ENCODE peak calls at places on chromosomes 12 and 14, in nine cellular contexts. D is NCI-H345, E is HFFc6, K is uterus, B is head of caudate nucleus, S is coronary artery, A is sciatic nerve, H is M059J, Y is KG1. U is an unnamed sample.
A peak's percentile ranks its signal among the peaks of the same experiment; 100 is the strongest.

GRCh38 chr12:59695379-59695778 is 99.5 kb downstream of the SLC16A7 start:
- DNase-seq in D (no peak), E (peak; percentile 76), K (no peak), B (no peak), S (no peak), A (no peak), H (peak; percentile 51), Y (no peak), U (no peak)

GRCh38 chr14:69726761-69727511 is 40.0 kb upstream of the SRSF5 start:
- DNase-seq in D (peak; percentile 66), E (peak; percentile 38), K (peak; percentile 77), B (peak; percentile 92), S (peak; percentile 87), A (peak; percentile 93), H (peak; percentile 60), Y (peak; percentile 71), U (no peak)

GRCh38 chr14:96702831-96703230 is 94.4 kb upstream of the VRK1 start:
- DNase-seq in D (no peak), E (no peak), K (no peak), B (no peak), S (no peak), A (no peak), H (no peak), Y (no peak), U (no peak)

GRCh38 chr14:76257842-76258397 is 106.2 kb downstream of the GPATCH2L start:
- DNase-seq in D (no peak), E (no peak), K (no peak), B (no peak), S (no peak), A (no peak), H (no peak), Y (no peak), U (no peak)

GRCh38 chr12:132619301-132620112 is 931 bp downstream of the P2RX2 start:
- DNase-seq in D (no peak), E (no peak), K (no peak), B (no peak), S (peak; percentile 50), A (no peak), H (no peak), Y (no peak), U (no peak)

GRCh38 chr14:24337824-24338175 is 2.0 kb downstream of the RIPK3 start:
- DNase-seq in D (no peak), E (no peak), K (no peak), B (no peak), S (no peak), A (no peak), H (no peak), Y (no peak), U (no peak)

GRCh38 chr12:39611818-39612217 is 7.8 kb downstream of the ABCD2 start:
- DNase-seq in D (no peak), E (no peak), K (no peak), B (no peak), S (no peak), A (no peak), H (no peak), Y (no peak), U (no peak)

GRCh38 chr12:795305-795704 is 42.9 kb downstream of the WNK1 start:
- DNase-seq in D (no peak), E (no peak), K (no peak), B (no peak), S (no peak), A (no peak), H (peak; percentile 14), Y (no peak), U (no peak)

GRCh38 chr14:87869619-87870583 is 123.1 kb downstream of the GALC start:
- DNase-seq in D (no peak), E (peak; percentile 74), K (peak; percentile 29), B (peak; percentile 56), S (no peak), A (no peak), H (peak; percentile 48), Y (no peak), U (no peak)

GRCh38 chr12:6937481-6938352 is 5.9 kb upstream of the RNU7-1 start:
- DNase-seq in D (peak; percentile 97), E (peak; percentile 90), K (peak; percentile 93), B (peak; percentile 98), S (peak; percentile 95), A (peak; percentile 94), H (peak; percentile 88), Y (peak; percentile 92), U (peak; percentile 77)

GRCh38 chr12:4421590-4422031 is 24.0 kb downstream of the FGF6 start:
- DNase-seq in D (peak; percentile 60), E (peak; percentile 28), K (no peak), B (no peak), S (no peak), A (no peak), H (peak; percentile 36), Y (no peak), U (no peak)

GRCh38 chr14:96086574-96087077 is 47.5 kb downstream of the C14orf132 start:
- DNase-seq in D (no peak), E (peak; percentile 47), K (no peak), B (no peak), S (no peak), A (peak; percentile 51), H (peak; percentile 64), Y (no peak), U (no peak)

GRCh38 chr14:72550513-72550912 is 343.4 kb downstream of the DPF3 start:
- DNase-seq in D (no peak), E (no peak), K (no peak), B (no peak), S (no peak), A (no peak), H (no peak), Y (no peak), U (no peak)

GRCh38 chr14:89576960-89577359 is 159.9 kb upstream of the FOXN3 start:
- DNase-seq in D (no peak), E (no peak), K (no peak), B (peak; percentile 29), S (no peak), A (no peak), H (no peak), Y (no peak), U (no peak)

GRCh38 chr12:95215925-95216324 is 1.3 kb downstream of the FGD6 start:
- DNase-seq in D (no peak), E (peak; percentile 26), K (no peak), B (no peak), S (no peak), A (no peak), H (peak; percentile 57), Y (no peak), U (no peak)

GRCh38 chr12:452667-453210 is 7.0 kb upstream of the B4GALNT3 start:
- DNase-seq in D (no peak), E (no peak), K (no peak), B (no peak), S (no peak), A (peak; percentile 66), H (no peak), Y (no peak), U (no peak)

GRCh38 chr12:67241482-67241881 is 27.7 kb upstream of the CAND1 start:
- DNase-seq in D (no peak), E (peak; percentile 9), K (no peak), B (no peak), S (no peak), A (no peak), H (peak; percentile 9), Y (no peak), U (no peak)

GRCh38 chr12:89210277-89210676 is 142.0 kb downstream of the DUSP6 start:
- DNase-seq in D (no peak), E (no peak), K (no peak), B (no peak), S (no peak), A (no peak), H (no peak), Y (no peak), U (no peak)

GRCh38 chr12:66063976-66064375 is 66.6 kb downstream of the LLPH start:
- DNase-seq in D (no peak), E (no peak), K (no peak), B (no peak), S (no peak), A (no peak), H (no peak), Y (no peak), U (no peak)

GRCh38 chr14:102723650-102724049 is 53.6 kb upstream of the TRAF3 start:
- DNase-seq in D (no peak), E (no peak), K (no peak), B (peak; percentile 62), S (no peak), A (no peak), H (no peak), Y (no peak), U (no peak)

GRCh38 chr12:9848899-9849298 is 20.3 kb downstream of the CLEC2B start:
- DNase-seq in D (no peak), E (no peak), K (no peak), B (no peak), S (no peak), A (no peak), H (no peak), Y (no peak), U (no peak)

GRCh38 chr12:26319511-26319910 is 124.1 kb downstream of the SSPN start:
- DNase-seq in D (no peak), E (peak; percentile 18), K (peak; percentile 61), B (no peak), S (no peak), A (peak; percentile 82), H (peak; percentile 95), Y (no peak), U (no peak)

GRCh38 chr12:57590892-57591566 is at the start of gene PIP4K2C:
- DNase-seq in D (peak; percentile 90), E (peak; percentile 22), K (peak; percentile 72), B (peak; percentile 91), S (peak; percentile 86), A (peak; percentile 84), H (peak; percentile 74), Y (no peak), U (no peak)

GRCh38 chr14:72243309-72243708 is 311.1 kb downstream of the RGS6 start:
- DNase-seq in D (no peak), E (no peak), K (no peak), B (no peak), S (no peak), A (no peak), H (no peak), Y (no peak), U (no peak)

GRCh38 chr14:104353921-104354701 is 215.7 kb downstream of the KIF26A start:
- DNase-seq in D (no peak), E (no peak), K (peak; percentile 44), B (no peak), S (peak; percentile 67), A (peak; percentile 53), H (no peak), Y (no peak), U (no peak)

GRCh38 chr12:94566345-94566744 is 84.0 kb downstream of the TMCC3 start:
- DNase-seq in D (no peak), E (no peak), K (no peak), B (peak; percentile 92), S (no peak), A (no peak), H (no peak), Y (no peak), U (no peak)

GRCh38 chr14:74595006-74595735 is 16.9 kb downstream of the LTBP2 start:
- DNase-seq in D (no peak), E (no peak), K (peak; percentile 95), B (peak; percentile 85), S (no peak), A (peak; percentile 83), H (peak; percentile 27), Y (no peak), U (no peak)

GRCh38 chr12:83027021-83027723 is 340.5 kb downstream of the TMTC2 start:
- DNase-seq in D (no peak), E (no peak), K (no peak), B (no peak), S (no peak), A (no peak), H (no peak), Y (no peak), U (no peak)

GRCh38 chr14:72704507-72704906 is 189.4 kb downstream of the DPF3 start:
- DNase-seq in D (no peak), E (no peak), K (no peak), B (no peak), S (no peak), A (no peak), H (no peak), Y (no peak), U (no peak)

GRCh38 chr12:131171029-131171428 is 217.3 kb downstream of the ADGRD1 start:
- DNase-seq in D (no peak), E (no peak), K (no peak), B (no peak), S (no peak), A (no peak), H (no peak), Y (no peak), U (no peak)

GRCh38 chr14:55381040-55381439 is 30.6 kb downstream of the ATG14 start:
- DNase-seq in D (no peak), E (no peak), K (no peak), B (no peak), S (no peak), A (no peak), H (no peak), Y (no peak), U (no peak)